ENCODE peak calls at places on chromosome 15, in five cellular contexts. B is lower lobe of right lung; K is lower leg skin; P is CD8-positive, alpha-beta T cell; N is ovary. I is an unnamed sample.
A peak's percentile ranks its signal among the peaks of the same experiment; 100 is the strongest.

GRCh38 chr15:36468746-36469145 is 110.7 kb upstream of the CDIN1 start:
- DNase-seq in K (no peak), B (peak; percentile 50), N (no peak), P (no peak), I (no peak)

GRCh38 chr15:31905054-31905453 is 125.3 kb upstream of the CHRNA7 start:
- DNase-seq in K (no peak), N (no peak), B (no peak), P (no peak), I (no peak)

GRCh38 chr15:32698773-32699390 is 18.9 kb upstream of the GREM1 start:
- DNase-seq in N (no peak), B (no peak), P (no peak), K (no peak), I (no peak)

GRCh38 chr15:32682569-32682968 is 35.2 kb upstream of the GREM1 start:
- DNase-seq in P (no peak), N (no peak), B (no peak), K (no peak), I (no peak)

GRCh38 chr15:42577514-42578031 is 2.2 kb downstream of the STARD9 start:
- DNase-seq in B (no peak), N (no peak), K (peak; percentile 32), P (no peak), I (no peak)

GRCh38 chr15:39171944-39172368 is 408.9 kb upstream of the THBS1 start:
- DNase-seq in N (peak; percentile 67), B (peak; percentile 52), K (peak; percentile 50), P (no peak), I (peak; percentile 22)

GRCh38 chr15:91559066-91559465 is 294.4 kb upstream of the SLCO3A1 start:
- DNase-seq in B (no peak), N (no peak), P (no peak), K (no peak), I (peak; percentile 47)

GRCh38 chr15:35858707-35859106 is 312.7 kb upstream of the DPH6 start:
- DNase-seq in K (no peak), P (no peak), N (no peak), B (no peak), I (no peak)

GRCh38 chr15:41396111-41396510 is 6.2 kb downstream of the NDUFAF1 start:
- DNase-seq in K (no peak), P (no peak), N (no peak), B (no peak), I (no peak)

GRCh38 chr15:44550734-44551133 is 13.8 kb downstream of the EIF3J start:
- DNase-seq in B (no peak), N (no peak), P (no peak), K (no peak), I (no peak)

GRCh38 chr15:76947454-76947853 is 15.9 kb downstream of the RCN2 start:
- DNase-seq in N (no peak), P (no peak), B (no peak), K (no peak), I (no peak)

GRCh38 chr15:70647396-70647795 is 116.0 kb downstream of the UACA start:
- DNase-seq in N (no peak), B (no peak), P (no peak), K (no peak), I (no peak)

GRCh38 chr15:59532770-59533379 is 78.7 kb upstream of the GCNT3 start:
- DNase-seq in N (peak; percentile 36), P (no peak), B (no peak), K (no peak), I (no peak)

GRCh38 chr15:69059170-69059943 is 44.9 kb downstream of the NOX5 start:
- DNase-seq in P (peak; percentile 70), K (peak; percentile 82), B (peak; percentile 87), N (peak; percentile 94), I (peak; percentile 94)

GRCh38 chr15:28901987-28902745 is 16.4 kb downstream of the APBA2 start:
- DNase-seq in K (no peak), P (no peak), N (no peak), B (no peak), I (no peak)

GRCh38 chr15:33027636-33028035 is 166.9 kb downstream of the FMN1 start:
- DNase-seq in B (no peak), K (no peak), N (no peak), P (no peak), I (no peak)

GRCh38 chr15:90121086-90121485 is 18.8 kb upstream of the IDH2 start:
- DNase-seq in B (no peak), N (no peak), P (no peak), K (no peak), I (no peak)
- H3K4me3 ChIP-seq in B (no peak overlapping the region), N (no peak overlapping the region), P (no peak overlapping the region), K (no peak overlapping the region), I (no peak overlapping the region)

GRCh38 chr15:92906563-92907081 is 6.5 kb downstream of the CHD2 start:
- DNase-seq in P (peak; percentile 50), N (no peak), B (no peak), K (no peak), I (no peak)
- H3K4me3 ChIP-seq in P (peak overlapping the region; percentile 64), N (no peak overlapping the region), B (peak overlapping the region; percentile 66), K (no peak overlapping the region), I (peak overlapping the region; percentile 84)

GRCh38 chr15:100860829-100861510 is 18.7 kb upstream of the ALDH1A3 start:
- DNase-seq in K (no peak), B (no peak), N (no peak), P (no peak), I (no peak)

GRCh38 chr15:100861511-100861991 is 18.1 kb upstream of the ALDH1A3 start:
- DNase-seq in P (no peak), N (no peak), K (no peak), B (no peak), I (peak; percentile 83)

GRCh38 chr15:100862162-100862561 is 17.5 kb upstream of the ALDH1A3 start:
- DNase-seq in P (no peak), B (no peak), K (no peak), N (no peak), I (no peak)

GRCh38 chr15:100866386-100867330 is 13.0 kb upstream of the ALDH1A3 start:
- DNase-seq in K (no peak), B (no peak), P (no peak), N (no peak), I (no peak)

DNA sequence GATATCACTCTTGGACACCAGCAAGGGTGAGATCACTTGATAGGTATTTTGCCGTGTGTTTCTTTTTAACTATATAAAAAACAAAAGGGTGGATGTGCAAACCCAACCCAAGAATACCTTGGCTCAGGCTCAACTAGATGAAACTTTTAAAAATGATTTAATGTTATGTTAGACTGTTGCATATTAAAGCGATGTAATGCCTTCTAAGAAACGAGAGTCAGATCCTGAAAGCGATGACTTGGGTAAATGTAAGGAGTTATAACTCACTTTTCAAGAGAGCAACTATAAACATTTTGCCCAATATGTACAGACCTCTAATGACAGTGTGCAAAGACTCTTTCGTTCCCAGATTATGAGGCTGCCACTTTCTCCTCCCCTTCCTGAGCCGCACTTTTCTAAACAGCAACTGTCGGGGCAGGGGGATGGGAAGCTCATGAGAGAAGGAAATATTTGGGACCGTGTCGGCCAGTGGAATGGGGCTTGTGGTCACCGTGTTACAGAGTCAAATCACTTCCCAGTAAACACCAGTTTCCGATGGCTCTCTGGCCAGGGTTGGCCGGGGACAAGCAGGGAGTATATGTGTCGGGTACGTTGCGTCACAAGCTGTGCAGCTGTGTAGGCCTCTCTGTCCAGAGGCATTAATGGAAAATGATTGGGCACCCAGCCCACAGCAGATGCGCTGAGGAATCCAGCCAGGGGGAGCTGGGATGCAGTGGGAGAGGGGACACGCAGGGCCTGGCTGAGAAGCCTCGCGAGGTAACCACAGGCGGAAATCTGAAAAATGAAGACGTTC is 16.0 kb upstream of the ALDH1A3 start:
- DNase-seq in K (no peak), P (no peak), N (peak; percentile 39), B (no peak), I (peak; percentile 65)
- H3K4me3 ChIP-seq in K (no peak overlapping the region), P (no peak overlapping the region), N (no peak overlapping the region), B (no peak overlapping the region), I (no peak overlapping the region)

DNA sequence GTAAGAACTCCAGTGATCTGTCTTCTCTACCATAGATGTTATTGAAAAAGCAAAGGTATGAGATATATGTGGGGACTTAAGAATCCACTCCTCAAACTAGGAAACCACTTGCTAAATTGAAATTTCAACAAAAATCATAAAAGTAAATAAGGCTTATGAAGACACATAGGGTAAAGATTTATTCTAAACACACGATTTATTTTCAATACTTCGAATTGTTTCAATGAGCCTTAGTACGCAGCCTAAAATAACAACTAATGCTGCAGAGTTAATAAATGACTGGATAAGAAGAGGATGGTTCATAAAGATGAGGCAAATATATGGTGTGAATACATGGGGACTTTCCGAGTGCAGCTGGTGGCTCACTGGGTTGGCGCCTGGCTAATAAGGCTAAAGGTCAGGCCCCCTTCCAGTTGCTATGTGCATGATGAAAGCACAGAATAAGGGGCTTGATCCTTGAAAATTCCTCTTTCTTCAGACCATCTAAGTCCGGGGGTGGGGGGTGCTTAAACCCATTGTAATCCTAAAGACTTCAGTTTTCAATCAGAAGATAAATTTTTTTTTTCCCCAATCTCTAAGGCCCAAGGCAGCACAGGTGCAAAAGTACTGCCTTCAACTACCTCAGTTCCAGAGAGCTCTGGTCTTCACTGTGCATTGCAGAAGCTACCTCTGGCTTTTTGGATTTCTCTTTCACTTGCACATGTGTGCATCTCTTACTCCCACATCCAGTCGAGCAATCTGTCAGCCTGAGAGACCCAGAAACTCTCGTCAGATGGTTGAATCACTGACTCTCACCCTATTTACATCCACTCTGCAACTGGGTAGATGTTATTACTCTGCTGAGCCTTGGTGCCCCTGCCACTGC is 813.6 kb downstream of the NR2F2 start:
- DNase-seq in B (no peak), P (no peak), N (no peak), K (no peak), I (no peak)
- H3K4me3 ChIP-seq in B (no peak overlapping the region), P (no peak overlapping the region), N (no peak overlapping the region), K (no peak overlapping the region), I (no peak overlapping the region)

DNA sequence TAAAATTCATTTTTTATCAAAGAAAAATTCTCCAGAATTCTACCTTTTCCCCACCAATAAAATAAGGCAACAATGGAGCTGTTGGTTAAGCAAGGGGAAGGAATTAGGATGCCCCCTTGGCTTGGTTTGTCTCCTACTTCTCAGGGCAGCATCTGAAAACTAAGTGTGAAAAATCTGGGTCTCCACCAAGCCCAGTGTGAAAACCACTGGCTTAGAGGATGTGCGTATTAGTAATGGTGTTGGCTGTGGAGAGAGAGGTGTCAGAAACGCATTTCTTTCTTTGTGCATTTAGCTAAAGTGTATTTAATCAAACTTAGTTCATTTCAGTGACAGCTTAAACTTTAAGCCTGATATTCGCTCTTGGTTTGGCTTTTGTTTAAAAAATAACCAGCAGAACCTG is 662.7 kb downstream of the MCTP2 start:
- DNase-seq in P (no peak), K (no peak), N (no peak), B (no peak), I (no peak)
- H3K4me3 ChIP-seq in P (no peak overlapping the region), K (no peak overlapping the region), N (no peak overlapping the region), B (no peak overlapping the region), I (no peak overlapping the region)

GRCh38 chr15:52018244-52018643 is 775 bp upstream of the MAPK6 start:
- DNase-seq in K (no peak), B (no peak), P (no peak), N (no peak), I (no peak)
- H3K4me3 ChIP-seq in K (no peak overlapping the region), B (peak overlapping the region; percentile 57), P (peak overlapping the region; percentile 71), N (no peak overlapping the region), I (peak overlapping the region; percentile 85)

GRCh38 chr15:85620321-85621044 is 174.2 kb downstream of the KLHL25 start:
- DNase-seq in B (no peak), P (no peak), K (peak; percentile 50), N (no peak), I (no peak)
- H3K4me3 ChIP-seq in B (peak overlapping the region; percentile 54), P (no peak overlapping the region), K (peak overlapping the region; percentile 43), N (peak overlapping the region; percentile 72), I (peak overlapping the region; percentile 58)

I was measured in dorsolateral prefrontal cortex.